ENCODE peak calls at places on chromosome 17, in four cellular contexts. T is SW 1271, U is retina, Z is NCI-H1417 treated with DMSO at 0.1 percent for 48 hours. L is an unnamed sample.

GRCh38 chr17:36485027-36485426 is 1.5 kb upstream of the ZNHIT3 start:
- DNase-seq in T (no peak), Z (no peak), U (no peak), L (no peak)

GRCh38 chr17:63950940-63951907 is 19.1 kb upstream of the CD79B start:
- DNase-seq in Z (no peak), U (no peak), T (no peak), L (no peak)

GRCh38 chr17:45814622-45815606 is 29.8 kb upstream of the SPPL2C start:
- DNase-seq in Z (no peak), T (no peak), U (no peak), L (no peak)

GRCh38 chr17:65297916-65298315 is 160.7 kb downstream of the RGS9 start:
- DNase-seq in T (no peak), U (no peak), Z (no peak), L (no peak)

GRCh38 chr17:55664287-55664686 is 58.4 kb downstream of the TMEM100 start:
- DNase-seq in Z (no peak), U (no peak), T (no peak), L (no peak)

GRCh38 chr17:8923762-8924161 is 41.7 kb downstream of the PIK3R5 start:
- DNase-seq in T (no peak), U (no peak), Z (no peak), L (no peak)

GRCh38 chr17:67474081-67474661 is 97.1 kb downstream of the PITPNC1 start:
- DNase-seq in U (no peak), Z (no peak), T (no peak), L (no peak)

GRCh38 chr17:49971848-49972485 is 3.0 kb downstream of the DLX4 start:
- DNase-seq in U (peak), Z (no peak), T (no peak), L (peak)

GRCh38 chr17:48179071-48179945 is 71.7 kb downstream of the SNX11 start:
- DNase-seq in T (no peak), U (no peak), Z (no peak), L (no peak)

GRCh38 chr17:81328925-81329278 is 33.8 kb upstream of the SLC38A10 start:
- DNase-seq in U (peak), T (no peak), Z (no peak), L (no peak)

GRCh38 chr17:35900280-35900679 is 20.1 kb upstream of the CCL5 start:
- DNase-seq in Z (no peak), T (no peak), U (no peak), L (no peak)

GRCh38 chr17:3544365-3544764 is 13.2 kb downstream of the TRPV3 start:
- DNase-seq in T (no peak), Z (no peak), U (no peak), L (no peak)

GRCh38 chr17:969767-970387 is 9.7 kb downstream of the NXN start:
- DNase-seq in U (no peak), Z (no peak), T (no peak), L (no peak)

GRCh38 chr17:61168506-61168905 is 231.1 kb upstream of the TBX2 start:
- DNase-seq in U (no peak), T (no peak), Z (no peak), L (no peak)

GRCh38 chr17:40014375-40014980 is 762 bp upstream of the CSF3 start:
- DNase-seq in T (no peak), Z (no peak), U (peak), L (no peak)

GRCh38 chr17:66299721-66300120 is 2.7 kb upstream of the PRKCA start:
- DNase-seq in U (no peak), Z (no peak), T (no peak), L (no peak)

L was measured in glutamatergic neuron.